ENCODE peak calls at places on chromosomes 12 and 14, in seven cellular contexts. J, R, T, S, Y, M and U are unnamed samples.

GRCh38 chr12:121767525-121768016 is 25.9 kb downstream of the RHOF start:
- DNase-seq in J (peak), R (no peak), T (peak), S (no peak), Y (no peak), M (no peak), U (no peak)

GRCh38 chr14:35576856-35577255 is 42.9 kb downstream of the INSM2 start:
- DNase-seq in J (no peak), R (no peak), T (no peak), S (no peak), Y (no peak), M (no peak), U (no peak)

GRCh38 chr12:95980437-95980836 is 15.7 kb downstream of the HAL start:
- DNase-seq in J (no peak), R (no peak), T (no peak), S (no peak), Y (no peak), M (no peak), U (no peak)

GRCh38 chr14:102863381-102863780 is 59.1 kb upstream of the AMN start:
- DNase-seq in J (no peak), R (no peak), T (no peak), S (no peak), Y (no peak), M (no peak), U (no peak)

GRCh38 chr14:103528158-103528511 is 861 bp upstream of the TRMT61A start:
- DNase-seq in J (no peak), R (no peak), T (no peak), S (peak), Y (no peak), M (no peak), U (no peak)

GRCh38 chr12:110794623-110795280 is 52.0 kb upstream of the CCDC63 start:
- DNase-seq in J (peak), R (no peak), T (peak), S (no peak), Y (no peak), M (no peak), U (no peak)

GRCh38 chr12:117491711-117492110 is 130.3 kb upstream of the NOS1 start:
- DNase-seq in J (no peak), R (no peak), T (no peak), S (no peak), Y (no peak), M (no peak), U (no peak)

GRCh38 chr14:20782280-20782890 is 1.3 kb downstream of the RNASE6 start:
- DNase-seq in J (no peak), R (no peak), T (no peak), S (no peak), Y (no peak), M (no peak), U (peak)

GRCh38 chr14:83164016-83164415 is 1630.4 kb upstream of the SEL1L start:
- DNase-seq in J (peak), R (peak), T (no peak), S (peak), Y (no peak), M (no peak), U (no peak)

GRCh38 chr12:104627231-104627974 is 170.7 kb downstream of the CHST11 start:
- DNase-seq in J (no peak), R (no peak), T (no peak), S (no peak), Y (no peak), M (no peak), U (no peak)

GRCh38 chr14:49970474-49971147 is 77.7 kb downstream of the ARF6 start:
- DNase-seq in J (no peak), R (no peak), T (no peak), S (no peak), Y (no peak), M (no peak), U (peak)

GRCh38 chr12:71799105-71799504 is 40.5 kb upstream of the TBC1D15 start:
- DNase-seq in J (peak), R (no peak), T (no peak), S (peak), Y (no peak), M (no peak), U (peak)

GRCh38 chr12:14714437-14714836 is 18.0 kb upstream of the GUCY2C start:
- DNase-seq in J (no peak), R (no peak), T (no peak), S (no peak), Y (no peak), M (no peak), U (no peak)

GRCh38 chr12:6250343-6250742 is 50.1 kb downstream of the CD9 start:
- DNase-seq in J (no peak), R (no peak), T (no peak), S (no peak), Y (no peak), M (no peak), U (no peak)

GRCh38 chr12:80912906-80913769 is 24.6 kb downstream of the LIN7A start:
- DNase-seq in J (no peak), R (no peak), T (no peak), S (no peak), Y (no peak), M (no peak), U (no peak)